ENCODE peak calls at places on chromosomes 1 and 21, in four cellular contexts. P is cardiac muscle cell; X is left lung; U is CD4-positive, alpha-beta T cell. Z is an unnamed sample.
A peak's percentile ranks its signal among the peaks of the same experiment; 100 is the strongest.

GRCh38 chr1:91440845-91441244 is 36.2 kb upstream of the HFM1 start:
- DNase-seq in X (no peak), P (no peak), U (no peak), Z (no peak)

GRCh38 chr1:61053712-61054608 is 28.4 kb upstream of the NFIA start:
- DNase-seq in U (no peak), P (peak; percentile 59), X (peak; percentile 51), Z (peak; percentile 38)

GRCh38 chr1:202009326-202010031 is 908 bp upstream of the ELF3 start:
- DNase-seq in P (peak; percentile 89), U (peak; percentile 51), X (peak; percentile 69), Z (peak; percentile 72)

GRCh38 chr1:162696286-162696862 is 64.1 kb downstream of the DDR2 start:
- DNase-seq in P (peak; percentile 94), X (peak; percentile 55), U (no peak), Z (peak; percentile 33)

GRCh38 chr1:238488406-238488805 is 597.7 kb upstream of the ZP4 start:
- DNase-seq in U (no peak), P (no peak), X (no peak), Z (no peak)

GRCh38 chr1:53860967-53861411 is 22.9 kb upstream of the NDC1 start:
- DNase-seq in U (peak; percentile 43), P (peak; percentile 77), X (no peak), Z (no peak)

GRCh38 chr1:74468982-74469603 is 43.3 kb downstream of the LRRC53 start:
- DNase-seq in U (no peak), P (peak; percentile 68), X (no peak), Z (no peak)

GRCh38 chr1:156667610-156667967 is 9.6 kb downstream of the NES start:
- DNase-seq in X (no peak), P (peak; percentile 26), U (no peak), Z (no peak)

GRCh38 chr1:1087351-1088035 is 13.4 kb upstream of the RNF223 start:
- DNase-seq in U (no peak), X (no peak), P (no peak), Z (no peak)

GRCh38 chr1:214123061-214123784 is 135.4 kb downstream of the PROX1 start:
- DNase-seq in P (peak; percentile 82), U (no peak), X (peak; percentile 39), Z (no peak)

GRCh38 chr1:165635823-165636222 is 4.8 kb downstream of the MGST3 start:
- DNase-seq in P (no peak), X (no peak), U (no peak), Z (no peak)

GRCh38 chr1:24505816-24506215 is 3.2 kb downstream of the RCAN3 start:
- DNase-seq in P (no peak), X (no peak), U (no peak), Z (no peak)

GRCh38 chr1:210222288-210223006 is 10.1 kb upstream of the SERTAD4 start:
- DNase-seq in U (no peak), P (peak; percentile 86), X (peak; percentile 50), Z (no peak)

GRCh38 chr1:207999274-207999915 is 88.5 kb upstream of the CD34 start:
- DNase-seq in U (no peak), P (no peak), X (no peak), Z (no peak)

GRCh38 chr1:1092149-1092855 is 18.2 kb upstream of the RNF223 start:
- DNase-seq in P (no peak), U (no peak), X (no peak), Z (no peak)

GRCh38 chr1:16087733-16088132 is 14.3 kb upstream of the FAM131C start:
- DNase-seq in P (no peak), U (no peak), X (no peak), Z (no peak)

GRCh38 chr1:64320470-64320869 is 117.0 kb downstream of the UBE2U start:
- DNase-seq in P (no peak), U (no peak), X (no peak), Z (no peak)

GRCh38 chr1:67261646-67262045 is 46.0 kb upstream of the IL12RB2 start:
- DNase-seq in U (peak; percentile 36), X (no peak), P (no peak), Z (no peak)

GRCh38 chr1:201400257-201401230 is 1.4 kb upstream of the LAD1 start:
- DNase-seq in U (no peak), X (peak; percentile 56), P (no peak), Z (no peak)

GRCh38 chr21:44773291-44773932 is 28.2 kb downstream of the UBE2G2 start:
- DNase-seq in X (no peak), P (no peak), U (no peak), Z (no peak)

GRCh38 chr1:171251042-171251740 is 2.9 kb downstream of the FMO1 start:
- DNase-seq in U (no peak), X (peak; percentile 34), P (peak; percentile 27), Z (no peak)

GRCh38 chr1:201310986-201311355 is 27.7 kb downstream of the PKP1 start:
- DNase-seq in U (no peak), X (no peak), P (no peak), Z (no peak)

GRCh38 chr1:230301820-230302219 is 124.3 kb downstream of the PGBD5 start:
- DNase-seq in U (no peak), X (no peak), P (no peak), Z (no peak)

GRCh38 chr1:88237026-88237425 is 447.0 kb upstream of the PKN2 start:
- DNase-seq in U (no peak), P (no peak), X (no peak), Z (no peak)

GRCh38 chr1:86706018-86706417 is 1.6 kb downstream of the SH3GLB1 start:
- DNase-seq in U (no peak), X (no peak), P (no peak), Z (no peak)

GRCh38 chr1:67041836-67042503 is 12.0 kb downstream of the SLC35D1 start:
- DNase-seq in X (no peak), U (no peak), P (no peak), Z (no peak)

GRCh38 chr1:164785841-164786534 is 227.0 kb downstream of the PBX1 start:
- DNase-seq in P (no peak), U (no peak), X (no peak), Z (no peak)

GRCh38 chr1:201914456-201915235 is 25.9 kb downstream of the SHISA4 start:
- DNase-seq in X (no peak), P (no peak), U (no peak), Z (no peak)

GRCh38 chr1:192977089-192977706 is 82.0 kb downstream of the UCHL5 start:
- DNase-seq in U (no peak), P (peak; percentile 51), X (no peak), Z (no peak)

GRCh38 chr1:35884934-35885333 is 1.9 kb downstream of the AGO1 start:
- DNase-seq in X (no peak), U (no peak), P (no peak), Z (no peak)

GRCh38 chr1:98053471-98054366 is 132.9 kb upstream of the DPYD start:
- DNase-seq in U (peak; percentile 60), X (peak; percentile 59), P (peak; percentile 76), Z (peak; percentile 34)

GRCh38 chr1:245255783-245256182 is 101.0 kb downstream of the KIF26B start:
- DNase-seq in U (no peak), X (no peak), P (no peak), Z (no peak)

GRCh38 chr1:204288061-204288588 is 71.6 kb downstream of the PLEKHA6 start:
- DNase-seq in U (no peak), P (peak; percentile 69), X (peak; percentile 63), Z (no peak)

GRCh38 chr1:30781906-30782305 is 24.3 kb upstream of the LAPTM5 start:
- DNase-seq in P (no peak), X (no peak), U (no peak), Z (no peak)

DNA sequence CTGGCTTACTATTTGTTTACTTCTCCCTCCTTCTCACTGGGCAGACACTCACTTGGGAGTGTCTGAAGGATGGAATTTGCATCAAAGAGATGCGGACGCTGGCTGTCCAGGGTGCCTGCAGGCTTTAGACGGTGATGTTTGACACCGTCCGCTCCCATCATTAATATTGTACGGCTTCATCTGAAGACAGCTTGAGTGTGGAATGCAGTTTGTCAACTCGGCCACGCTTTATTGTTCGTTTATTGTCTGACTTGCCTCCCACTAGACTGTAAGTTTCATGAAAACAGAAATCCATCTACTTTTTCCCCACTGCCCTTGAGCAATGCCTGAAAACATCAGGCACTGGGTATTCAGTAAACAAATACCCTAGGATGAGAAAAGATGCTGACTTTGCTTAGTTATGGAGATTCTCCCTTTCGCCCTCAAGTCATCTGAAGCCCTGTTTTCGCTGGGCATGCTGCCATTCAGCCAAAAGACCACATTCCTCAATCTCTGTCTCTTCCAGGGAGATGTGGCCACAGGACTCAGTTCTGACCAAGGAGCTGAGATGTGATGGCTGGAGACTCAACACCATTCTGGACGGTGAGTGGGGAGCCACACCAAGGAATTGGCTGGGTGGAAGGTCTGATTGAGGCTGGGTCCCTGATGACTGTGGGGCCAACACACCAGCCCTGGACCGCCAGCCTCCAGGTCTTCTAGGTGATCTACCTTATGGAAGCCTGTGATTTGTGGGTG is 87.6 kb downstream of the BCAR3 start:
- DNase-seq in X (no peak), U (no peak), P (no peak), Z (no peak)
- H3K27ac ChIP-seq in X (no peak overlapping the region), U (no peak overlapping the region), P (no peak overlapping the region), Z (no peak overlapping the region)

DNA sequence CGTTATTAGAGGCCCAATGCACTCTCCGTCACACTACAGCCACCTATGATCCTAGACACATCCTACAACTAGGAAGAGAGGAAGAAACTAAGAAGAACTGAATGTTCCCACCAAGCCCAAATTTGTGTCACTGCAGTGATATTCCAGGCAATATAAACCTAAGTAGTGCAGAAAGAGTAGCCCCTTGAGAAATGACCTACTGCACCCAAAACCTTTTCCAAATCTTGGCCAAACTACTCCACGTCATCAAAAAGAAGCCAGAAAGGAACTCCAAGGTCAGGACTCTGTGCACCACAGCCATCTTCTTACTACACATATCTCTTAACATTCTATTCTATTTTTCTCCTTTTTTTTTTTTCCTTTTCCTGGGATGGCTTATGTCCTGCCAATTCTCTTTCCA is 60.2 kb downstream of the ADAMTS1 start:
- DNase-seq in P (no peak), X (no peak), U (no peak), Z (no peak)
- H3K27ac ChIP-seq in P (no peak overlapping the region), X (no peak overlapping the region), U (no peak overlapping the region), Z (no peak overlapping the region)

GRCh38 chr1:154158307-154159125 is 3.6 kb upstream of the NUP210L start:
- DNase-seq in U (no peak), P (no peak), X (no peak), Z (no peak)
- H3K27ac ChIP-seq in U (peak overlapping the region; percentile 68), P (peak overlapping the region; percentile 64), X (peak overlapping the region; percentile 47), Z (no peak overlapping the region)

DNA sequence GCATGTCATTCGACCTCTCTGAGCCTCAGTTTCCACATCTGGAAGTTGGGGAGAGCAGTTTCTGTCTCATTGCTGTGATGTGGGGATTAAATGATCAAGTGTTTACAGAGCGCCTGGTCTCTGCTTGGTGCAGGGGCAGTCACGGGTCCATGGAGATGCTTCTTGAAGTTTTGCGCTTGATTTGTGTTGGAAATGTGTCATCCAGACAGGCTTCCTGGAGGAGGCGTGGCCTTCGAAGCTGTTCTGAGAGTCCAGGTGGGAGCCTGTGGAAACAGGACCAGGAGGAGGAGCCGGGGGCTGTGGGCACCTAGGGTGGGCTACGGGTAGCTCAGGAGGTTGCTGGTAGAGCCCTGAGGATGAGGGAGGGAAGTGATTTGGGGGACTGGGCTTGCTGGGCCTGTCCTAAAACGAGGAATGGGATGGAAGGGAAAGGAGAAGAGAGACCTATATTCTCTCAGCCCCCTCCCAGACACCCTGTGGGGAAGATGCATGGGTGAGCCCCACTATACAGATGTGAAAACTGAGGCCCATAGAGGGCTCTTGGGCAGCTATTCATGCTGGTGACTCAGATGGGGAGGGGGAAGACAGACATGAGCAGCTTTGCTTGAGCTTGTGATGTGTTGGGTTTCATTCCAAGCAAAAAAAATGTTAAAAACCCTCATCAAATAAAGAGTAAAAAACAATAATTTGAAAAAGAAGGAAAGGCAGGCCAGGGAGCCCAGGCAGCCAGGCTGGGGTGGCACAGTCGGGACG is 107.2 kb upstream of the WNT4 start:
- DNase-seq in U (no peak), X (no peak), P (no peak), Z (no peak)
- H3K27ac ChIP-seq in U (no peak overlapping the region), X (no peak overlapping the region), P (no peak overlapping the region), Z (no peak overlapping the region)

GRCh38 chr1:39995973-39996393 is 41.0 kb downstream of the MFSD2A start:
- DNase-seq in P (no peak), X (no peak), U (no peak), Z (no peak)
- H3K27ac ChIP-seq in P (no peak overlapping the region), X (no peak overlapping the region), U (no peak overlapping the region), Z (no peak overlapping the region)